ENCODE peak calls at places on chromosomes 5 and 9, in four cellular contexts. One of them, this sample, is unnamed.

GRCh38 chr5:18281947-18282557 is 647.8 kb downstream of the TAF11L14 start:
- DNase-seq in WERI-Rb-1: no peak
- DNase-seq in prostate gland: no peak
- DNase-seq in GM13976: peak; percentile 13
- DNase-seq in this sample: no peak

GRCh38 chr9:97557606-97558095 is 56.2 kb downstream of the TMOD1 start:
- DNase-seq in WERI-Rb-1: no peak
- DNase-seq in prostate gland: peak; percentile 28
- DNase-seq in GM13976: no peak
- DNase-seq in this sample: no peak

GRCh38 chr9:134442486-134443168 is 116.4 kb downstream of the RXRA start:
- DNase-seq in WERI-Rb-1: no peak
- DNase-seq in prostate gland: no peak
- DNase-seq in GM13976: no peak
- DNase-seq in this sample: no peak

GRCh38 chr5:137815202-137815990 is 52.3 kb upstream of the MYOT start:
- DNase-seq in WERI-Rb-1: no peak
- DNase-seq in prostate gland: peak; percentile 73
- DNase-seq in GM13976: no peak
- DNase-seq in this sample: no peak

GRCh38 chr5:142542906-142543305 is 143.0 kb downstream of the FGF1 start:
- DNase-seq in WERI-Rb-1: no peak
- DNase-seq in prostate gland: no peak
- DNase-seq in GM13976: no peak
- DNase-seq in this sample: no peak

GRCh38 chr9:112836394-112836793 is 54.3 kb downstream of the SLC46A2 start:
- DNase-seq in WERI-Rb-1: no peak
- DNase-seq in prostate gland: no peak
- DNase-seq in GM13976: no peak
- DNase-seq in this sample: no peak

GRCh38 chr9:35882265-35882848 is 12.2 kb upstream of the OR13J1 start:
- DNase-seq in WERI-Rb-1: peak; percentile 84
- DNase-seq in prostate gland: peak; percentile 76
- DNase-seq in GM13976: peak; percentile 76
- DNase-seq in this sample: peak; percentile 71

GRCh38 chr9:110844121-110844520 is 175.5 kb downstream of the MUSK start:
- DNase-seq in WERI-Rb-1: no peak
- DNase-seq in prostate gland: no peak
- DNase-seq in GM13976: no peak
- DNase-seq in this sample: no peak

GRCh38 chr9:3863114-3863528 is 337.3 kb upstream of the RFX3 start:
- DNase-seq in WERI-Rb-1: no peak
- DNase-seq in prostate gland: no peak
- DNase-seq in GM13976: no peak
- DNase-seq in this sample: no peak

GRCh38 chr5:121350493-121350892 is 501.2 kb upstream of the FTMT start:
- DNase-seq in WERI-Rb-1: no peak
- DNase-seq in prostate gland: no peak
- DNase-seq in GM13976: no peak
- DNase-seq in this sample: no peak

GRCh38 chr9:34579097-34579818 is 10.3 kb downstream of the CNTFR start:
- DNase-seq in WERI-Rb-1: peak; percentile 86
- DNase-seq in prostate gland: no peak
- DNase-seq in GM13976: no peak
- DNase-seq in this sample: no peak

GRCh38 chr5:31273161-31273560 is 79.7 kb downstream of the CDH6 start:
- DNase-seq in WERI-Rb-1: no peak
- DNase-seq in prostate gland: no peak
- DNase-seq in GM13976: no peak
- DNase-seq in this sample: no peak

GRCh38 chr5:111829701-111830100 is 72.7 kb upstream of the NREP start:
- DNase-seq in WERI-Rb-1: no peak
- DNase-seq in prostate gland: no peak
- DNase-seq in GM13976: no peak
- DNase-seq in this sample: no peak

GRCh38 chr9:26321935-26322334 is 570.7 kb downstream of the CAAP1 start:
- DNase-seq in WERI-Rb-1: no peak
- DNase-seq in prostate gland: no peak
- DNase-seq in GM13976: no peak
- DNase-seq in this sample: no peak

GRCh38 chr9:135819905-135820304 is 87.4 kb downstream of the CAMSAP1 start:
- DNase-seq in WERI-Rb-1: no peak
- DNase-seq in prostate gland: no peak
- DNase-seq in GM13976: no peak
- DNase-seq in this sample: no peak

GRCh38 chr5:168327019-168327421 is 35.6 kb downstream of the WWC1 start:
- DNase-seq in WERI-Rb-1: no peak
- DNase-seq in prostate gland: no peak
- DNase-seq in GM13976: no peak
- DNase-seq in this sample: no peak

GRCh38 chr9:84371737-84372136 is 31.2 kb upstream of the SLC28A3 start:
- DNase-seq in WERI-Rb-1: no peak
- DNase-seq in prostate gland: no peak
- DNase-seq in GM13976: no peak
- DNase-seq in this sample: no peak

GRCh38 chr9:125374443-125375309 is 113.0 kb downstream of the GAPVD1 start:
- DNase-seq in WERI-Rb-1: peak; percentile 91
- DNase-seq in prostate gland: peak; percentile 42
- DNase-seq in GM13976: peak; percentile 92
- DNase-seq in this sample: peak; percentile 76

GRCh38 chr9:136564379-136564988 is 18.6 kb upstream of the NOTCH1 start:
- DNase-seq in WERI-Rb-1: no peak
- DNase-seq in prostate gland: no peak
- DNase-seq in GM13976: peak; percentile 88
- DNase-seq in this sample: no peak

GRCh38 chr9:25602366-25603044 is 75.7 kb downstream of the TUSC1 start:
- DNase-seq in WERI-Rb-1: no peak
- DNase-seq in prostate gland: peak; percentile 8
- DNase-seq in GM13976: no peak
- DNase-seq in this sample: no peak

GRCh38 chr9:127049044-127049443 is 73.4 kb downstream of the ANGPTL2 start:
- DNase-seq in WERI-Rb-1: no peak
- DNase-seq in prostate gland: peak; percentile 67
- DNase-seq in GM13976: no peak
- DNase-seq in this sample: peak; percentile 22

GRCh38 chr5:103258957-103259704 is 568 bp downstream of the MACIR start:
- DNase-seq in WERI-Rb-1: peak; percentile 62
- DNase-seq in prostate gland: peak; percentile 38
- DNase-seq in GM13976: peak; percentile 62
- DNase-seq in this sample: peak; percentile 64

GRCh38 chr5:78930742-78931141 is 54.4 kb downstream of the ARSB start:
- DNase-seq in WERI-Rb-1: no peak
- DNase-seq in prostate gland: no peak
- DNase-seq in GM13976: no peak
- DNase-seq in this sample: no peak

GRCh38 chr5:148910686-148911361 is 84.4 kb downstream of the ADRB2 start:
- DNase-seq in WERI-Rb-1: no peak
- DNase-seq in prostate gland: no peak
- DNase-seq in GM13976: no peak
- DNase-seq in this sample: no peak

GRCh38 chr9:121498487-121499176 is 1.0 kb downstream of the GGTA1 start:
- DNase-seq in WERI-Rb-1: peak; percentile 40
- DNase-seq in prostate gland: peak; percentile 22
- DNase-seq in GM13976: peak; percentile 44
- DNase-seq in this sample: peak; percentile 10

GRCh38 chr5:93150311-93151012 is 430.6 kb downstream of the NR2F1-AS1 start:
- DNase-seq in WERI-Rb-1: no peak
- DNase-seq in prostate gland: no peak
- DNase-seq in GM13976: no peak
- DNase-seq in this sample: no peak

GRCh38 chr9:115849679-115850412 is 303.7 kb upstream of the PAPPA start:
- DNase-seq in WERI-Rb-1: no peak
- DNase-seq in prostate gland: no peak
- DNase-seq in GM13976: no peak
- DNase-seq in this sample: no peak

GRCh38 chr5:56072863-56073777 is 78.4 kb upstream of the IL6ST start:
- DNase-seq in WERI-Rb-1: no peak
- DNase-seq in prostate gland: no peak
- DNase-seq in GM13976: no peak
- DNase-seq in this sample: no peak

GRCh38 chr9:119500072-119500771 is 131.0 kb upstream of the BRINP1 start:
- DNase-seq in WERI-Rb-1: no peak
- DNase-seq in prostate gland: no peak
- DNase-seq in GM13976: no peak
- DNase-seq in this sample: no peak

GRCh38 chr5:139368613-139369012 is 14.5 kb downstream of the SLC23A1 start:
- DNase-seq in WERI-Rb-1: no peak
- DNase-seq in prostate gland: no peak
- DNase-seq in GM13976: no peak
- DNase-seq in this sample: no peak

GRCh38 chr9:101912698-101913097 is 174.3 kb upstream of the GRIN3A start:
- DNase-seq in WERI-Rb-1: no peak
- DNase-seq in prostate gland: no peak
- DNase-seq in GM13976: no peak
- DNase-seq in this sample: no peak

GRCh38 chr5:171420429-171421231 is 1.2 kb downstream of the FGF18 start:
- DNase-seq in WERI-Rb-1: no peak
- DNase-seq in prostate gland: peak; percentile 56
- DNase-seq in GM13976: no peak
- DNase-seq in this sample: no peak

GRCh38 chr5:144230806-144231205 is 60.1 kb downstream of the KCTD16 start:
- DNase-seq in WERI-Rb-1: no peak
- DNase-seq in prostate gland: no peak
- DNase-seq in GM13976: no peak
- DNase-seq in this sample: no peak

GRCh38 chr9:16421534-16421933 is 448.9 kb downstream of the BNC2 start:
- DNase-seq in WERI-Rb-1: no peak
- DNase-seq in prostate gland: no peak
- DNase-seq in GM13976: no peak
- DNase-seq in this sample: no peak

GRCh38 chr5:95995947-95996489 is 34.4 kb upstream of the ELL2 start:
- DNase-seq in WERI-Rb-1: no peak
- DNase-seq in prostate gland: no peak
- DNase-seq in GM13976: no peak
- DNase-seq in this sample: no peak